ENCODE peak calls at places on chromosomes 7 and 10, in four cellular contexts. N is sigmoid colon, X is tibial artery, P is cardiac muscle cell. R is an unnamed sample.

GRCh38 chr7:23598321-23598720 is 1.1 kb downstream of the CCDC126 start:
- DNase-seq in N (no peak), X (no peak), P (no peak), R (no peak)

GRCh38 chr7:125423444-125424155 is 494.0 kb upstream of the POT1 start:
- DNase-seq in N (no peak), X (no peak), P (peak; percentile 3), R (no peak)

GRCh38 chr10:94567714-94568520 is 22.3 kb downstream of the HELLS start:
- DNase-seq in N (no peak), X (no peak), P (no peak), R (no peak)

GRCh38 chr7:24786941-24787340 is 29.7 kb upstream of the GSDME start:
- DNase-seq in N (no peak), X (no peak), P (peak; percentile 82), R (peak; percentile 8)

GRCh38 chr10:132502544-132503300 is 34.9 kb upstream of the INPP5A start:
- DNase-seq in N (no peak), X (peak; percentile 48), P (no peak), R (no peak)

GRCh38 chr10:61900829-61901783 is at the start of gene ARID5B:
- DNase-seq in N (no peak), X (no peak), P (peak; percentile 77), R (peak; percentile 54)

GRCh38 chr10:21517134-21517982 is 8.1 kb downstream of the SKIDA1 start:
- DNase-seq in N (peak; percentile 83), X (peak; percentile 69), P (peak; percentile 72), R (peak; percentile 75)

GRCh38 chr10:117892681-117893220 is 154.0 kb downstream of the RAB11FIP2 start:
- DNase-seq in N (no peak), X (no peak), P (no peak), R (no peak)

GRCh38 chr7:128010392-128011078 is 20.7 kb downstream of the LRRC4 start:
- DNase-seq in N (no peak), X (no peak), P (no peak), R (no peak)

GRCh38 chr10:100812978-100813377 is 67.6 kb downstream of the PAX2 start:
- DNase-seq in N (no peak), X (no peak), P (no peak), R (no peak)

GRCh38 chr10:10818082-10818481 is 199.6 kb upstream of the CELF2 start:
- DNase-seq in N (peak; percentile 78), X (peak; percentile 77), P (no peak), R (no peak)

GRCh38 chr7:13411151-13411550 is 578.3 kb downstream of the ETV1 start:
- DNase-seq in N (no peak), X (no peak), P (no peak), R (no peak)

GRCh38 chr10:59965899-59966650 is 59.7 kb upstream of the CCDC6 start:
- DNase-seq in N (no peak), X (no peak), P (no peak), R (no peak)
- H3K4me1 ChIP-seq in N (peaks cover 1% of the 10 kb centered on the region), X (no peaks in the 10 kb centered on the region), P (no peaks in the 10 kb centered on the region), R (peaks cover 7% of the 10 kb centered on the region)

GRCh38 chr7:19919156-19920085 is 146.0 kb upstream of the TMEM196 start:
- DNase-seq in N (no peak), X (no peak), P (peak; percentile 83), R (no peak)
- H3K4me3 ChIP-seq in N (no peak overlapping the region), X (no peak overlapping the region), P (no peak overlapping the region), R (no peak overlapping the region)

GRCh38 chr7:94314526-94314925 is 80.2 kb upstream of the COL1A2 start:
- DNase-seq in N (no peak), X (no peak), P (no peak), R (no peak)
- H3K27ac ChIP-seq in N (no peak overlapping the region), X (peak overlapping the region; percentile 49), P (no peak overlapping the region), R (no peak overlapping the region)

GRCh38 chr10:50501899-50502556 is 121.7 kb downstream of the SGMS1 start:
- DNase-seq in N (no peak), X (no peak), P (peak; percentile 27), R (no peak)

GRCh38 chr10:50504389-50504788 is 119.4 kb downstream of the SGMS1 start:
- DNase-seq in N (no peak), X (no peak), P (no peak), R (no peak)

GRCh38 chr10:50498465-50498864 is 125.3 kb downstream of the SGMS1 start:
- DNase-seq in N (no peak), X (no peak), P (no peak), R (no peak)

GRCh38 chr10:50503661-50504320 is 120.0 kb downstream of the SGMS1 start:
- DNase-seq in N (no peak), X (no peak), P (no peak), R (no peak)

DNA sequence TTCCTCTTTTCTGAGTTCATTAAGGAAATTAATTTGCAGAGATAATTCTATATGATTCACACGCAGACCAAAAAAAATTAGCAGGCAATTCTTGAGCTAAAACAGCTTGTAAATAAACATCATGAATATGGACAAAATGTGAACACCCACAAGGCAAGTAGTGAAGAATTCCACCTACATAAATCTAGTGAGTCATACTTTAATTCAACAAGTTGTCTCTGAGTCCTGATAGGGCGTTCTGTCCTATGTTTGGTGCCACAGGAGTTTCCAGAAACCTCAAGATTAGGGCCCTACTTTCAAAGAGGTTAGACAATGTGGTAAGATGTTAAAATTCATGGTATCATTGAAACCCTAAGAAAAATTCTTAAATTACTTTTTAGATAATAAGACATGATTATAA is 122.3 kb downstream of the SGMS1 start:
- DNase-seq in N (no peak), X (no peak), P (peak; percentile 47), R (no peak)
- H3K4me1 ChIP-seq in N (peaks cover 27% of the 10 kb centered on the region), X (no peaks in the 10 kb centered on the region), P (peaks cover 44% of the 10 kb centered on the region), R (peaks cover 8% of the 10 kb centered on the region)

R was measured in heart right ventricle.